ENCODE peak calls at places on chromosome 2, in nine cellular contexts. One of them, this sample, is unnamed. For H3K36me3 and H3K4me1, the result is how much of the 10 kb centered on the place peaks cover.

GRCh38 chr2:7933665-7934064 is 748.2 kb upstream of the ID2 start:
- DNase-seq in left lung: no peak
- DNase-seq in aorta: no peak
- DNase-seq in neuronal stem cell: no peak
- DNase-seq in HAP-1: no peak
- DNase-seq in heart left ventricle: no peak
- DNase-seq in cardiac muscle cell: no peak
- DNase-seq in uterus: no peak
- DNase-seq in CD8-positive, alpha-beta T cell: no peak
- DNase-seq in this sample: no peak

GRCh38 chr2:225400060-225400511 is 576 bp downstream of the NYAP2 start:
- DNase-seq in heart left ventricle: no peak
- DNase-seq in aorta: no peak
- DNase-seq in neuronal stem cell: peak
- DNase-seq in uterus: no peak
- DNase-seq in CD8-positive, alpha-beta T cell: no peak
- DNase-seq in cardiac muscle cell: peak
- DNase-seq in left lung: no peak
- DNase-seq in HAP-1: peak
- DNase-seq in this sample: no peak

GRCh38 chr2:223328578-223328977 is 273.6 kb downstream of the SCG2 start:
- DNase-seq in cardiac muscle cell: no peak
- DNase-seq in CD8-positive, alpha-beta T cell: no peak
- DNase-seq in HAP-1: no peak
- DNase-seq in heart left ventricle: no peak
- DNase-seq in uterus: no peak
- DNase-seq in neuronal stem cell: no peak
- DNase-seq in aorta: no peak
- DNase-seq in left lung: no peak
- DNase-seq in this sample: no peak

GRCh38 chr2:241393524-241394196 is 37.6 kb downstream of the FARP2 start:
- DNase-seq in aorta: no peak
- DNase-seq in left lung: no peak
- DNase-seq in neuronal stem cell: no peak
- DNase-seq in cardiac muscle cell: no peak
- DNase-seq in uterus: no peak
- DNase-seq in heart left ventricle: no peak
- DNase-seq in HAP-1: no peak
- DNase-seq in CD8-positive, alpha-beta T cell: no peak
- DNase-seq in this sample: no peak

GRCh38 chr2:61549546-61549945 is 11.4 kb upstream of the XPO1 start:
- DNase-seq in cardiac muscle cell: no peak
- DNase-seq in aorta: no peak
- DNase-seq in heart left ventricle: no peak
- DNase-seq in CD8-positive, alpha-beta T cell: no peak
- DNase-seq in uterus: no peak
- DNase-seq in neuronal stem cell: no peak
- DNase-seq in HAP-1: no peak
- DNase-seq in left lung: no peak
- DNase-seq in this sample: no peak

GRCh38 chr2:166665991-166666940 is 172.2 kb upstream of the SCN7A start:
- DNase-seq in left lung: no peak
- DNase-seq in aorta: no peak
- DNase-seq in cardiac muscle cell: no peak
- DNase-seq in heart left ventricle: no peak
- DNase-seq in CD8-positive, alpha-beta T cell: no peak
- DNase-seq in HAP-1: no peak
- DNase-seq in neuronal stem cell: no peak
- DNase-seq in uterus: no peak
- DNase-seq in this sample: no peak

GRCh38 chr2:121049921-121050585 is 234.9 kb downstream of the TFCP2L1 start:
- DNase-seq in uterus: no peak
- DNase-seq in HAP-1: no peak
- DNase-seq in aorta: no peak
- DNase-seq in neuronal stem cell: no peak
- DNase-seq in cardiac muscle cell: no peak
- DNase-seq in CD8-positive, alpha-beta T cell: no peak
- DNase-seq in heart left ventricle: no peak
- DNase-seq in left lung: no peak
- DNase-seq in this sample: no peak

GRCh38 chr2:217958889-217959235 is 43.9 kb downstream of the TNS1 start:
- DNase-seq in CD8-positive, alpha-beta T cell: no peak
- DNase-seq in aorta: no peak
- DNase-seq in cardiac muscle cell: no peak
- DNase-seq in uterus: no peak
- DNase-seq in left lung: no peak
- DNase-seq in neuronal stem cell: no peak
- DNase-seq in HAP-1: no peak
- DNase-seq in heart left ventricle: no peak
- DNase-seq in this sample: no peak

GRCh38 chr2:147092266-147092665 is 752.6 kb upstream of the ACVR2A start:
- DNase-seq in uterus: no peak
- DNase-seq in CD8-positive, alpha-beta T cell: no peak
- DNase-seq in left lung: no peak
- DNase-seq in aorta: no peak
- DNase-seq in heart left ventricle: no peak
- DNase-seq in neuronal stem cell: no peak
- DNase-seq in HAP-1: no peak
- DNase-seq in cardiac muscle cell: no peak
- DNase-seq in this sample: no peak

GRCh38 chr2:238954841-238955521 is 107.1 kb downstream of the TWIST2 start:
- DNase-seq in left lung: no peak
- DNase-seq in heart left ventricle: peak
- DNase-seq in HAP-1: no peak
- DNase-seq in neuronal stem cell: no peak
- DNase-seq in CD8-positive, alpha-beta T cell: no peak
- DNase-seq in aorta: no peak
- DNase-seq in cardiac muscle cell: no peak
- DNase-seq in uterus: peak
- DNase-seq in this sample: no peak

GRCh38 chr2:139359818-139360217 is 579.6 kb upstream of the NXPH2 start:
- DNase-seq in heart left ventricle: no peak
- DNase-seq in neuronal stem cell: no peak
- DNase-seq in aorta: no peak
- DNase-seq in HAP-1: no peak
- DNase-seq in uterus: no peak
- DNase-seq in cardiac muscle cell: no peak
- DNase-seq in left lung: no peak
- DNase-seq in CD8-positive, alpha-beta T cell: no peak
- DNase-seq in this sample: no peak

GRCh38 chr2:54438271-54438670 is 17.9 kb upstream of the SPTBN1 start:
- DNase-seq in heart left ventricle: no peak
- DNase-seq in left lung: no peak
- DNase-seq in cardiac muscle cell: no peak
- DNase-seq in HAP-1: no peak
- DNase-seq in aorta: peak
- DNase-seq in neuronal stem cell: no peak
- DNase-seq in uterus: peak
- DNase-seq in CD8-positive, alpha-beta T cell: no peak
- DNase-seq in this sample: no peak

GRCh38 chr2:9695916-9696315 is 65.1 kb upstream of the YWHAQ start:
- DNase-seq in CD8-positive, alpha-beta T cell: no peak
- DNase-seq in cardiac muscle cell: no peak
- DNase-seq in HAP-1: no peak
- DNase-seq in aorta: no peak
- DNase-seq in neuronal stem cell: no peak
- DNase-seq in uterus: no peak
- DNase-seq in heart left ventricle: no peak
- DNase-seq in left lung: no peak
- DNase-seq in this sample: no peak

GRCh38 chr2:15608392-15608761 is 16.7 kb downstream of the DDX1 start:
- DNase-seq in uterus: no peak
- DNase-seq in left lung: no peak
- DNase-seq in CD8-positive, alpha-beta T cell: no peak
- DNase-seq in cardiac muscle cell: no peak
- DNase-seq in HAP-1: no peak
- DNase-seq in neuronal stem cell: no peak
- DNase-seq in heart left ventricle: no peak
- DNase-seq in aorta: no peak
- DNase-seq in this sample: no peak

GRCh38 chr2:240232264-240232915 is 91.9 kb upstream of the OTOS start:
- DNase-seq in HAP-1: no peak
- DNase-seq in left lung: no peak
- DNase-seq in CD8-positive, alpha-beta T cell: no peak
- DNase-seq in aorta: peak
- DNase-seq in cardiac muscle cell: no peak
- DNase-seq in uterus: no peak
- DNase-seq in heart left ventricle: no peak
- DNase-seq in neuronal stem cell: no peak
- DNase-seq in this sample: no peak

GRCh38 chr2:122150546-122150945 is 395.1 kb downstream of the TSN start:
- DNase-seq in HAP-1: no peak
- DNase-seq in CD8-positive, alpha-beta T cell: no peak
- DNase-seq in heart left ventricle: no peak
- DNase-seq in left lung: no peak
- DNase-seq in uterus: no peak
- DNase-seq in neuronal stem cell: no peak
- DNase-seq in cardiac muscle cell: no peak
- DNase-seq in aorta: no peak
- DNase-seq in this sample: no peak

GRCh38 chr2:230869691-230870543 is 5.2 kb downstream of the ITM2C start:
- DNase-seq in heart left ventricle: no peak
- DNase-seq in HAP-1: peak
- DNase-seq in aorta: peak
- DNase-seq in cardiac muscle cell: no peak
- DNase-seq in uterus: no peak
- DNase-seq in left lung: no peak
- DNase-seq in neuronal stem cell: no peak
- DNase-seq in CD8-positive, alpha-beta T cell: no peak
- DNase-seq in this sample: no peak

GRCh38 chr2:159290289-159290907 is 3.9 kb upstream of the WDSUB1 start:
- DNase-seq in HAP-1: no peak
- DNase-seq in neuronal stem cell: no peak
- DNase-seq in cardiac muscle cell: no peak
- DNase-seq in CD8-positive, alpha-beta T cell: no peak
- DNase-seq in left lung: no peak
- DNase-seq in aorta: no peak
- DNase-seq in uterus: no peak
- DNase-seq in heart left ventricle: no peak
- DNase-seq in this sample: no peak

GRCh38 chr2:68454719-68455118 is 12.4 kb downstream of the FBXO48 start:
- DNase-seq in cardiac muscle cell: no peak
- DNase-seq in left lung: no peak
- DNase-seq in CD8-positive, alpha-beta T cell: no peak
- DNase-seq in uterus: no peak
- DNase-seq in HAP-1: no peak
- DNase-seq in aorta: no peak
- DNase-seq in heart left ventricle: no peak
- DNase-seq in neuronal stem cell: no peak
- DNase-seq in this sample: no peak

GRCh38 chr2:235127909-235128308 is 176.1 kb downstream of the SH3BP4 start:
- DNase-seq in heart left ventricle: no peak
- DNase-seq in uterus: no peak
- DNase-seq in neuronal stem cell: no peak
- DNase-seq in HAP-1: no peak
- DNase-seq in left lung: no peak
- DNase-seq in CD8-positive, alpha-beta T cell: no peak
- DNase-seq in cardiac muscle cell: no peak
- DNase-seq in aorta: no peak
- DNase-seq in this sample: no peak

GRCh38 chr2:64644240-64645013 is 9.3 kb downstream of the SERTAD2 start:
- DNase-seq in left lung: peak
- DNase-seq in HAP-1: peak
- DNase-seq in uterus: peak
- DNase-seq in CD8-positive, alpha-beta T cell: no peak
- DNase-seq in heart left ventricle: peak
- DNase-seq in aorta: peak
- DNase-seq in neuronal stem cell: peak
- DNase-seq in cardiac muscle cell: peak
- DNase-seq in this sample: no peak

GRCh38 chr2:222174450-222174849 is 124.3 kb downstream of the PAX3 start:
- DNase-seq in aorta: no peak
- DNase-seq in left lung: no peak
- DNase-seq in CD8-positive, alpha-beta T cell: no peak
- DNase-seq in neuronal stem cell: no peak
- DNase-seq in HAP-1: no peak
- DNase-seq in cardiac muscle cell: no peak
- DNase-seq in uterus: no peak
- DNase-seq in heart left ventricle: no peak
- DNase-seq in this sample: no peak

GRCh38 chr2:60633615-60634014 is 80.2 kb upstream of the BCL11A start:
- DNase-seq in aorta: no peak
- DNase-seq in HAP-1: no peak
- DNase-seq in cardiac muscle cell: no peak
- DNase-seq in CD8-positive, alpha-beta T cell: no peak
- DNase-seq in neuronal stem cell: no peak
- DNase-seq in heart left ventricle: no peak
- DNase-seq in left lung: no peak
- DNase-seq in uterus: no peak
- DNase-seq in this sample: no peak

GRCh38 chr2:70995227-70995729 is 605 bp upstream of the TEX261 start:
- DNase-seq in cardiac muscle cell: peak
- DNase-seq in uterus: peak
- DNase-seq in neuronal stem cell: peak
- DNase-seq in aorta: peak
- DNase-seq in left lung: no peak
- DNase-seq in heart left ventricle: no peak
- DNase-seq in HAP-1: peak
- DNase-seq in CD8-positive, alpha-beta T cell: no peak
- DNase-seq in this sample: peak
- H3K4me3 ChIP-seq in cardiac muscle cell: peak
- H3K4me3 ChIP-seq in uterus: peak
- H3K4me3 ChIP-seq in neuronal stem cell: peak
- H3K4me3 ChIP-seq in aorta: peak
- H3K4me3 ChIP-seq in left lung: peak
- H3K4me3 ChIP-seq in heart left ventricle: peak
- H3K4me3 ChIP-seq in HAP-1: peak
- H3K4me3 ChIP-seq in CD8-positive, alpha-beta T cell: peak
- H3K4me3 ChIP-seq in this sample: peak

GRCh38 chr2:215374002-215374401 is 61.9 kb downstream of the FN1 start:
- DNase-seq in CD8-positive, alpha-beta T cell: no peak
- DNase-seq in uterus: no peak
- DNase-seq in left lung: no peak
- DNase-seq in heart left ventricle: no peak
- DNase-seq in aorta: no peak
- DNase-seq in HAP-1: no peak
- DNase-seq in neuronal stem cell: no peak
- DNase-seq in cardiac muscle cell: no peak
- DNase-seq in this sample: no peak
- H3K36me3 ChIP-seq in CD8-positive, alpha-beta T cell: under half
- H3K36me3 ChIP-seq in uterus: under half
- H3K36me3 ChIP-seq in left lung: under half
- H3K36me3 ChIP-seq in heart left ventricle: half or more
- H3K36me3 ChIP-seq in aorta: under half
- H3K36me3 ChIP-seq in HAP-1: under half
- H3K36me3 ChIP-seq in neuronal stem cell: half or more
- H3K36me3 ChIP-seq in cardiac muscle cell: half or more
- H3K36me3 ChIP-seq in this sample: under half

GRCh38 chr2:164523726-164524125 is 97.6 kb downstream of the GRB14 start:
- DNase-seq in CD8-positive, alpha-beta T cell: no peak
- DNase-seq in uterus: no peak
- DNase-seq in left lung: no peak
- DNase-seq in cardiac muscle cell: peak
- DNase-seq in aorta: no peak
- DNase-seq in heart left ventricle: no peak
- DNase-seq in neuronal stem cell: no peak
- DNase-seq in HAP-1: no peak
- DNase-seq in this sample: no peak
- H3K4me1 ChIP-seq in CD8-positive, alpha-beta T cell: under half
- H3K4me1 ChIP-seq in uterus: under half
- H3K4me1 ChIP-seq in left lung: under half
- H3K4me1 ChIP-seq in cardiac muscle cell: under half
- H3K4me1 ChIP-seq in aorta: under half
- H3K4me1 ChIP-seq in heart left ventricle: under half
- H3K4me1 ChIP-seq in neuronal stem cell: under half
- H3K4me1 ChIP-seq in HAP-1: under half
- H3K4me1 ChIP-seq in this sample: under half

GRCh38 chr2:174730530-174731018 is 33.7 kb downstream of the CHRNA1 start:
- DNase-seq in HAP-1: no peak
- DNase-seq in neuronal stem cell: no peak
- DNase-seq in cardiac muscle cell: no peak
- DNase-seq in aorta: no peak
- DNase-seq in heart left ventricle: no peak
- DNase-seq in uterus: no peak
- DNase-seq in left lung: no peak
- DNase-seq in CD8-positive, alpha-beta T cell: no peak
- DNase-seq in this sample: no peak
- H3K4me3 ChIP-seq in HAP-1: no peak
- H3K4me3 ChIP-seq in neuronal stem cell: no peak
- H3K4me3 ChIP-seq in cardiac muscle cell: peak
- H3K4me3 ChIP-seq in aorta: no peak
- H3K4me3 ChIP-seq in heart left ventricle: peak
- H3K4me3 ChIP-seq in uterus: peak
- H3K4me3 ChIP-seq in left lung: no peak
- H3K4me3 ChIP-seq in CD8-positive, alpha-beta T cell: peak
- H3K4me3 ChIP-seq in this sample: peak

This sample was measured in effector memory CD4-positive, alpha-beta T cell.